ENCODE peak calls at places on chromosomes 13 and 19, in six cellular contexts. W, E, X, J, Z and V are unnamed samples.

GRCh38 chr19:46661735-46662592 is 982 bp upstream of the DACT3 start:
- DNase-seq in W (peak), E (peak), X (peak), J (peak), Z (peak), V (peak)

GRCh38 chr13:75647126-75647784 is 11.1 kb downstream of the LMO7 start:
- DNase-seq in W (peak), E (no peak), X (no peak), J (no peak), Z (no peak), V (no peak)

GRCh38 chr19:7355871-7356270 is 7.1 kb downstream of the ARHGEF18 start:
- DNase-seq in W (no peak), E (no peak), X (no peak), J (no peak), Z (no peak), V (no peak)

GRCh38 chr19:15238639-15239155 is 6.4 kb upstream of the EPHX3 start:
- DNase-seq in W (no peak), E (no peak), X (no peak), J (no peak), Z (no peak), V (no peak)

GRCh38 chr19:6020166-6020967 is 42.4 kb upstream of the RANBP3 start:
- DNase-seq in W (no peak), E (no peak), X (no peak), J (no peak), Z (no peak), V (no peak)

GRCh38 chr19:12202250-12202649 is 39.4 kb downstream of the ZNF136 start:
- DNase-seq in W (no peak), E (peak), X (no peak), J (no peak), Z (peak), V (no peak)

GRCh38 chr19:55372316-55373081 is 2.2 kb upstream of the IL11 start:
- DNase-seq in W (no peak), E (no peak), X (no peak), J (no peak), Z (no peak), V (no peak)

GRCh38 chr19:7152568-7152967 is 83.1 kb downstream of the ZNF557 start:
- DNase-seq in W (no peak), E (no peak), X (no peak), J (no peak), Z (no peak), V (no peak)

GRCh38 chr13:73607489-73608156 is 526.6 kb downstream of the KLF12 start:
- DNase-seq in W (no peak), E (no peak), X (no peak), J (no peak), Z (no peak), V (no peak)

GRCh38 chr19:10602330-10603083 is 15.4 kb upstream of the AP1M2 start:
- DNase-seq in W (peak), E (peak), X (no peak), J (peak), Z (peak), V (peak)

GRCh38 chr19:4197228-4197624 is 14.7 kb downstream of the ANKRD24 start:
- DNase-seq in W (no peak), E (no peak), X (no peak), J (no peak), Z (no peak), V (no peak)

GRCh38 chr19:3336680-3337523 is 29.5 kb upstream of the NFIC start:
- DNase-seq in W (peak), E (peak), X (peak), J (no peak), Z (no peak), V (no peak)

GRCh38 chr13:33751151-33751550 is 66.8 kb upstream of the RFC3 start:
- DNase-seq in W (no peak), E (no peak), X (no peak), J (no peak), Z (no peak), V (no peak)

GRCh38 chr13:27605610-27606200 is 14.6 kb downstream of the LNX2 start:
- DNase-seq in W (no peak), E (no peak), X (no peak), J (no peak), Z (no peak), V (no peak)

GRCh38 chr13:97468331-97468730 is 34.4 kb downstream of the RAP2A start:
- DNase-seq in W (no peak), E (no peak), X (no peak), J (no peak), Z (no peak), V (no peak)

GRCh38 chr13:20190481-20191310 is 2.0 kb downstream of the GJB2 start:
- DNase-seq in W (no peak), E (no peak), X (peak), J (no peak), Z (no peak), V (no peak)

GRCh38 chr19:4064551-4065260 is 2.0 kb downstream of the ZBTB7A start:
- DNase-seq in W (no peak), E (peak), X (no peak), J (no peak), Z (peak), V (no peak)

GRCh38 chr13:99347911-99348451 is 40.8 kb upstream of the GPR183 start:
- DNase-seq in W (no peak), E (no peak), X (no peak), J (no peak), Z (no peak), V (no peak)

GRCh38 chr19:16153582-16154336 is 10.3 kb downstream of the HSH2D start:
- DNase-seq in W (no peak), E (no peak), X (no peak), J (no peak), Z (no peak), V (no peak)

GRCh38 chr13:70502944-70503343 is 394.7 kb upstream of the KLHL1 start:
- DNase-seq in W (no peak), E (no peak), X (no peak), J (no peak), Z (no peak), V (no peak)

GRCh38 chr13:110702591-110703526 is 3.1 kb downstream of the CARS2 start:
- DNase-seq in W (no peak), E (no peak), X (no peak), J (no peak), Z (no peak), V (no peak)

GRCh38 chr19:3114811-3115210 is 20.6 kb downstream of the GNA11 start:
- DNase-seq in W (no peak), E (no peak), X (no peak), J (no peak), Z (no peak), V (no peak)

GRCh38 chr13:113152894-113153809 is 5.3 kb upstream of the PROZ start:
- DNase-seq in W (no peak), E (peak), X (no peak), J (peak), Z (peak), V (peak)

GRCh38 chr13:33445476-33445875 is 159.9 kb upstream of the STARD13 start:
- DNase-seq in W (no peak), E (no peak), X (no peak), J (no peak), Z (no peak), V (no peak)

GRCh38 chr13:27128825-27129627 is 42.6 kb downstream of the USP12 start:
- DNase-seq in W (no peak), E (no peak), X (no peak), J (no peak), Z (no peak), V (no peak)

GRCh38 chr13:78194904-78195639 is 276.4 kb upstream of the EDNRB start:
- DNase-seq in W (no peak), E (no peak), X (peak), J (no peak), Z (no peak), V (no peak)

GRCh38 chr19:5645409-5645808 is 22.5 kb downstream of the SAFB start:
- DNase-seq in W (no peak), E (no peak), X (no peak), J (no peak), Z (no peak), V (no peak)

GRCh38 chr19:53019684-53020083 is 6.0 kb downstream of the ERVV-1 start:
- DNase-seq in W (no peak), E (peak), X (no peak), J (no peak), Z (no peak), V (no peak)

GRCh38 chr13:63403726-63404125 is 1988.1 kb upstream of the PCDH20 start:
- DNase-seq in W (no peak), E (peak), X (no peak), J (no peak), Z (no peak), V (no peak)

GRCh38 chr13:113635709-113636108 is 22.3 kb downstream of the ATP4B start:
- DNase-seq in W (no peak), E (no peak), X (no peak), J (no peak), Z (no peak), V (no peak)

GRCh38 chr13:113976711-113977684 is 3.1 kb upstream of the C13orf46 start:
- DNase-seq in W (no peak), E (no peak), X (peak), J (no peak), Z (no peak), V (no peak)

GRCh38 chr13:24271611-24272451 is 37.5 kb upstream of the C1QTNF9 start:
- DNase-seq in W (peak), E (peak), X (no peak), J (no peak), Z (peak), V (no peak)

GRCh38 chr19:3671680-3672574 is 28.3 kb downstream of the PIP5K1C start:
- DNase-seq in W (peak), E (no peak), X (no peak), J (no peak), Z (no peak), V (no peak)

GRCh38 chr19:3324405-3324856 is 42.0 kb upstream of the NFIC start:
- DNase-seq in W (peak), E (peak), X (no peak), J (no peak), Z (peak), V (no peak)

GRCh38 chr19:41621654-41622053 is 5.2 kb downstream of the CEACAM4 start:
- DNase-seq in W (no peak), E (no peak), X (no peak), J (no peak), Z (no peak), V (no peak)
- TF ChIP-seq CTCF in W (no peak), E (no peak), X (no peak), J (no peak), Z (no peak), V (no peak)

DNA sequence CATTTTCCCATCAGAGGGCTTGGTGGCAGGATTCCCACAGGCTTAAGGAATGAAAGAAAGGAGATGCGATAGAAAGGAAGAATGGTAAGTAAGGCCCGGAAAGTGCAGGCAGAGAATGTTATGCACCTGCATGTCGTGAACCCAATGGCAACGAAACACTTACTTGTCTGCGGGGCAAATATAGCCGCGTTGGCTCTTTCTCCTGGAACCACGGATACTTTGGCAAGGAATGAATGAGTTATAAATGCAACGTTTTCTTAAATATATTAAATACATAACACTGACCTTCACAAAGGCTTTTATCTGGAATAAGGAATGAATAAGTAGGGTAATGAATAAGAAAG is 192.1 kb downstream of the KATNAL1 start:
- DNase-seq in W (no peak), E (no peak), X (no peak), J (no peak), Z (no peak), V (no peak)
- TF ChIP-seq CTCF in W (no peak), E (peak), X (no peak), J (peak), Z (peak), V (peak)

DNA sequence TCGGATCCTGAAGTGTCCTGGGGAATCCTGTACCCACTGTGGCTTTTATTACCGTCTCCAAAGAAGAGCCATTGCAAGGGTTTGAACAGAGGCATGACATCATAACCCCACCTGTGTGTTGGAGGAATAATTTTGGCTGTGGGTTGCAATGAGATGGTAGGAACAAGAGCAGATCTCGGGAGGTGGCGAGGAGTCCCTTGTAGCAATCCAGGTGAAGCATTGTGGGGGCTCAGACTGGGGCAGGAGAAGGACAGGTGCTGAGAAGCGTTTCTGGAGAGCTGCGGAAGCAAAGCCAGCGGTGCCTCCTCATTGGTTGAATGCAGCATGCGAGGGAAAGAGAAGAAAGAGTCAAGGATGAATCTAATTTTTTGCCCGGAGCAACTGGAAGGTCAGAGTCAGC is 382.4 kb downstream of the EFNB2 start:
- DNase-seq in W (no peak), E (no peak), X (no peak), J (no peak), Z (no peak), V (no peak)
- TF ChIP-seq CTCF in W (no peak), E (no peak), X (no peak), J (no peak), Z (no peak), V (no peak)

GRCh38 chr13:49549289-49549688 is 36.1 kb downstream of the RCBTB1 start:
- DNase-seq in W (no peak), E (no peak), X (no peak), J (no peak), Z (no peak), V (no peak)
- TF ChIP-seq CTCF in W (no peak), E (no peak), X (no peak), J (no peak), Z (no peak), V (no peak)

DNA sequence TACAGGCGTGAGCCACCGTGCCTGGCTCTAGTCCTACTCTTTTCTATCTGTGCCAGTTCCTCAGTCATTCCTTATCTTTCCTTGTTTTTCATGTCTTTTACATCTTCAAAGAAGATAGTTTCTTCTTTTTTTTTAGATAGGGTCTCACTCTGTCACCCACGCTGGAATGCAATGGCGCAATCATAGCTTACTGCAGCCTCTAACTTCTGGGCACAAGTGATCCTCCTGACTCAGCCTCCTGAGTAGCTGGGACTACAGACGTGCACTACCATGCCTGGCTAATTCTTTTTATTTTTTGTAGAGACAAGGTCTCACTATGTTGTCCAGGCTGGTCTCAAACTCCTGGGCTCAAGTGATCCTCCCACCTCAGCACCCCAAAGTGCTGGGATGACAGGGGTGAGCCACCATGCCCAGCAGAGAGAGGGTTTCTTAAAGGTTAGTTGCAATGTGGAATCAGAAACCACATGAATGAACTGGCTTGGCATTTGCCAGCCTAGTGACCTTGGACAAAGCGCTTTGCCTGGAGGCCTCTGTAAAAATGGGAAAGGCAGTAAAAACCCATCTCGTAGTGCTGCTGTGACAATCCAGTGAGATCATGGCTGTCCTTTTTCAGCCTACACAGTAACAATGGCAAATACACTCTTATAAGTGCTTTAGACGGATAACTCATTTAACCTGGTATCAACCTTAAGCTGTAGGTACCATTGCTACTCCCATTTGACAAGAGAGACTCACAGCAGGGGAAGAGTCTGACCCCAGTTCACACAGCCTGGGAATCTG is 3.9 kb downstream of the ACP7 start:
- DNase-seq in W (no peak), E (no peak), X (no peak), J (no peak), Z (no peak), V (no peak)
- TF ChIP-seq CTCF in W (no peak), E (no peak), X (no peak), J (no peak), Z (no peak), V (no peak)

GRCh38 chr19:1780272-1780957 is 27.1 kb downstream of the ONECUT3 start:
- DNase-seq in W (no peak), E (no peak), X (no peak), J (no peak), Z (no peak), V (no peak)
- TF ChIP-seq CTCF in W (no peak), E (no peak), X (peak), J (no peak), Z (no peak), V (no peak)

GRCh38 chr13:51091839-51092238 is 19.2 kb downstream of the C13orf42 start:
- DNase-seq in W (no peak), E (no peak), X (no peak), J (no peak), Z (no peak), V (no peak)
- TF ChIP-seq CTCF in W (no peak), E (no peak), X (no peak), J (no peak), Z (no peak), V (no peak)